ENCODE peak calls at places on chromosomes 13 and 19, in eight cellular contexts. D is omental fat pad; R is heart right ventricle; C is epithelial cell of esophagus; N is lung; M is lower leg skin; Y is choroid plexus epithelial cell; J is CD4-positive, alpha-beta T cell. X is an unnamed sample.
A peak's percentile ranks its signal among the peaks of the same experiment; 100 is the strongest.

GRCh38 chr19:32421589-32422361 is 16.2 kb downstream of the DPY19L3 start:
- DNase-seq in D (no peak), R (no peak), C (no peak), N (no peak), M (no peak), Y (peak; percentile 54), J (no peak), X (no peak)

GRCh38 chr13:25886438-25887214 is 165.2 kb downstream of the SHISA2 start:
- DNase-seq in D (no peak), R (no peak), C (peak; percentile 94), N (no peak), M (no peak), Y (peak; percentile 95), J (no peak), X (no peak)

GRCh38 chr13:33659894-33660293 is 158.1 kb upstream of the RFC3 start:
- DNase-seq in D (no peak), R (no peak), C (no peak), N (no peak), M (no peak), Y (no peak), J (no peak), X (no peak)

GRCh38 chr19:10404888-10405808 is 1.8 kb upstream of the CDC37 start:
- DNase-seq in D (no peak), R (no peak), C (no peak), N (no peak), M (no peak), Y (peak; percentile 38), J (no peak), X (no peak)

GRCh38 chr13:25268561-25268960 is 18.7 kb downstream of the MTMR6 start:
- DNase-seq in D (no peak), R (no peak), C (no peak), N (no peak), M (no peak), Y (no peak), J (no peak), X (no peak)

GRCh38 chr19:9883231-9883758 is 48.2 kb downstream of the PIN1 start:
- DNase-seq in D (no peak), R (no peak), C (peak; percentile 54), N (no peak), M (no peak), Y (no peak), J (no peak), X (no peak)

GRCh38 chr19:58366576-58367430 is 4.3 kb upstream of the ZNF497 start:
- DNase-seq in D (no peak), R (no peak), C (no peak), N (no peak), M (no peak), Y (no peak), J (no peak), X (no peak)

GRCh38 chr19:16051254-16052025 is 24.9 kb upstream of the TPM4 start:
- DNase-seq in D (no peak), R (no peak), C (no peak), N (no peak), M (peak; percentile 32), Y (peak; percentile 70), J (no peak), X (peak; percentile 18)

GRCh38 chr19:46408611-46409039 is 4.7 kb downstream of the CCDC8 start:
- DNase-seq in D (peak; percentile 41), R (peak; percentile 42), C (peak; percentile 59), N (peak; percentile 80), M (no peak), Y (peak; percentile 54), J (no peak), X (no peak)

GRCh38 chr13:79742923-79743322 is 262.0 kb downstream of the NDFIP2 start:
- DNase-seq in D (no peak), R (no peak), C (no peak), N (no peak), M (no peak), Y (no peak), J (no peak), X (no peak)

GRCh38 chr13:87052731-87053130 is 618.4 kb upstream of the SLITRK5 start:
- DNase-seq in D (no peak), R (no peak), C (peak; percentile 35), N (no peak), M (no peak), Y (no peak), J (no peak), X (no peak)

GRCh38 chr13:67568205-67568604 is 338.1 kb upstream of the PCDH9 start:
- DNase-seq in D (no peak), R (no peak), C (no peak), N (no peak), M (no peak), Y (no peak), J (no peak), X (no peak)

GRCh38 chr19:47885067-47885463 is 1.1 kb downstream of the SULT2A1 start:
- DNase-seq in D (no peak), R (no peak), C (no peak), N (no peak), M (peak; percentile 28), Y (no peak), J (no peak), X (no peak)

GRCh38 chr13:86559915-86560314 is 760.7 kb upstream of the SLITRK6 start:
- DNase-seq in D (no peak), R (no peak), C (peak; percentile 35), N (no peak), M (no peak), Y (no peak), J (no peak), X (no peak)

GRCh38 chr19:34173145-34173956 is 1.0 kb downstream of the LSM14A start:
- DNase-seq in D (no peak), R (peak; percentile 22), C (peak; percentile 86), N (peak; percentile 41), M (peak; percentile 87), Y (peak; percentile 72), J (peak; percentile 2), X (no peak)

GRCh38 chr19:5172859-5173577 is 167.6 kb downstream of the PTPRS start:
- DNase-seq in D (no peak), R (no peak), C (peak; percentile 96), N (no peak), M (no peak), Y (peak; percentile 92), J (no peak), X (no peak)

GRCh38 chr13:84917252-84917878 is 881.9 kb downstream of the SLITRK6 start:
- DNase-seq in D (no peak), R (no peak), C (peak; percentile 28), N (no peak), M (no peak), Y (peak; percentile 41), J (no peak), X (no peak)

GRCh38 chr13:33150146-33150545 is 133.9 kb downstream of the KL start:
- DNase-seq in D (no peak), R (no peak), C (peak; percentile 51), N (no peak), M (no peak), Y (peak; percentile 67), J (no peak), X (no peak)

GRCh38 chr13:95452376-95452775 is 100.1 kb upstream of the CLDN10 start:
- DNase-seq in D (no peak), R (no peak), C (no peak), N (no peak), M (no peak), Y (no peak), J (no peak), X (no peak)

GRCh38 chr13:93169980-93170379 is 56.6 kb upstream of the GPC6 start:
- DNase-seq in D (no peak), R (no peak), C (peak; percentile 100), N (no peak), M (no peak), Y (peak; percentile 89), J (no peak), X (no peak)

GRCh38 chr13:100675660-100676129 is 1.1 kb upstream of the TMTC4 start:
- DNase-seq in D (no peak), R (no peak), C (no peak), N (no peak), M (no peak), Y (no peak), J (no peak), X (no peak)

GRCh38 chr13:111972261-111972780 is 94.6 kb upstream of the SOX1 start:
- DNase-seq in D (no peak), R (no peak), C (no peak), N (no peak), M (peak; percentile 63), Y (no peak), J (no peak), X (no peak)

GRCh38 chr13:55661505-55661904 is 1479.2 kb upstream of the PRR20A start:
- DNase-seq in D (no peak), R (no peak), C (no peak), N (no peak), M (no peak), Y (no peak), J (no peak), X (no peak)

GRCh38 chr13:25980255-25980654 is 71.6 kb downstream of the SHISA2 start:
- DNase-seq in D (no peak), R (no peak), C (peak; percentile 30), N (no peak), M (no peak), Y (peak; percentile 58), J (no peak), X (no peak)

DNA sequence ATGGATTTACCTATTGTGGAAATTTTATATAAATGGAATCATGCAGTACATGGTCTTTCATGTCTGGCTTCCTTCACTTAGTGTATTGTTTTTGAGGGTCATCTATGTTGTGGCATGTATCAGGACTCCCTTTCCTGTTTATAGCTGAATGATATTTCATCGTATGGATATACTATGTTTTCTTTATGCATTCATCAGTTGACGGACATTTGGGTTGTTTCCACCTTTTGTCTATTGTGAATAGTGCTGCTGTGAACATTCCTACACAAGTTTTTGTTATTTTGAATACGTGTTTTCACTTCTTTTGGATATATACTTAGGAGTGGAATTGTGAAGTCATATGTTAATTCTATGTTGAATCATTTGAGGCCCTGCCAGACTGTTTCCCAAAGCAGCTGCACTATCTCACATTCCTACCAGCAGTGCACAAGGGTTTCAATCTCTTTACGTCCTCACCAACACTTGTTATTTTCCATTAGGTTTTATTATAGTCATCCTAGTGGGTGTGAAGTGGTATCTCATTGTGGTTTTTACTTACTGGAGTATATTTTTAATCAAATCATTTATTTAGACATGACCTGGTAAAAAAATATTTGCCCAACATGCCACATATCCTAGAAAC is 262.7 kb downstream of the DLEU7 start:
- DNase-seq in D (no peak), R (peak; percentile 40), C (peak; percentile 21), N (no peak), M (no peak), Y (peak; percentile 85), J (no peak), X (no peak)
- TF ChIP-seq CTCF in D (no peak), R (no peak), C (peak; percentile 21), N (no peak), M (no peak), Y (peak; percentile 43), J (no peak), X (no peak)

GRCh38 chr19:7497292-7497691 is 8.5 kb upstream of the PEX11G start:
- DNase-seq in D (no peak), R (no peak), C (no peak), N (no peak), M (no peak), Y (peak; percentile 48), J (no peak), X (peak; percentile 39)
- TF ChIP-seq CTCF in D (no peak), R (peak; percentile 22), C (peak; percentile 45), N (no peak), M (no peak), Y (peak; percentile 67), J (no peak), X (peak; percentile 28)

GRCh38 chr13:53250272-53250875 is 221.8 kb downstream of the OLFM4 start:
- DNase-seq in D (no peak), R (peak; percentile 13), C (peak; percentile 76), N (no peak), M (no peak), Y (peak; percentile 85), J (no peak), X (peak; percentile 35)
- TF ChIP-seq CTCF in D (no peak), R (peak; percentile 76), C (peak; percentile 67), N (peak; percentile 31), M (no peak), Y (peak; percentile 70), J (peak; percentile 85), X (peak; percentile 77)

GRCh38 chr13:42883771-42884170 is 102.4 kb downstream of the FAM216B start:
- DNase-seq in D (no peak), R (no peak), C (peak; percentile 39), N (no peak), M (no peak), Y (peak; percentile 79), J (no peak), X (no peak)
- TF ChIP-seq CTCF in D (no peak), R (peak; percentile 13), C (peak; percentile 50), N (no peak), M (no peak), Y (peak; percentile 29), J (no peak), X (no peak)

X was measured in GM10248.